ENCODE peak calls at places on chromosomes 5 and 9, in nine cellular contexts. One of them, this sample, is unnamed.

GRCh38 chr5:72295539-72295938 is 24.5 kb downstream of the MRPS27 start:
- DNase-seq in RPMI8226: no peak
- DNase-seq in H54: no peak
- DNase-seq in sciatic nerve: no peak
- DNase-seq in stimulated activated CD4-positive, alpha-beta T cell treated with anti-CD3 and anti-CD28 coated beads, TNF-alpha, amount 100 ng/mL, for 4 hours: no peak
- DNase-seq in NCI-H1092 treated with DMSO at 0.1 percent for 48 hours: no peak
- DNase-seq in mucosa of gallbladder: no peak
- DNase-seq in GM23338: no peak
- DNase-seq in H9: no peak
- DNase-seq in this sample: no peak

GRCh38 chr5:37619353-37619752 is 220.5 kb downstream of the GDNF start:
- DNase-seq in GM23338: no peak
- DNase-seq in sciatic nerve: no peak
- DNase-seq in RPMI8226: no peak
- DNase-seq in NCI-H1092 treated with DMSO at 0.1 percent for 48 hours: no peak
- DNase-seq in mucosa of gallbladder: no peak
- DNase-seq in stimulated activated CD4-positive, alpha-beta T cell treated with anti-CD3 and anti-CD28 coated beads, TNF-alpha, amount 100 ng/mL, for 4 hours: no peak
- DNase-seq in H54: no peak
- DNase-seq in H9: no peak
- DNase-seq in this sample: no peak

GRCh38 chr9:131807131-131807990 is 67.5 kb upstream of the RAPGEF1 start:
- DNase-seq in NCI-H1092 treated with DMSO at 0.1 percent for 48 hours: peak; percentile 51
- DNase-seq in stimulated activated CD4-positive, alpha-beta T cell treated with anti-CD3 and anti-CD28 coated beads, TNF-alpha, amount 100 ng/mL, for 4 hours: no peak
- DNase-seq in GM23338: peak; percentile 88
- DNase-seq in H54: no peak
- DNase-seq in mucosa of gallbladder: no peak
- DNase-seq in sciatic nerve: no peak
- DNase-seq in RPMI8226: peak; percentile 38
- DNase-seq in H9: peak; percentile 90
- DNase-seq in this sample: no peak

GRCh38 chr9:133044125-133044524 is 13.3 kb downstream of the GTF3C5 start:
- DNase-seq in mucosa of gallbladder: no peak
- DNase-seq in NCI-H1092 treated with DMSO at 0.1 percent for 48 hours: no peak
- DNase-seq in GM23338: no peak
- DNase-seq in RPMI8226: no peak
- DNase-seq in H54: no peak
- DNase-seq in stimulated activated CD4-positive, alpha-beta T cell treated with anti-CD3 and anti-CD28 coated beads, TNF-alpha, amount 100 ng/mL, for 4 hours: no peak
- DNase-seq in H9: no peak
- DNase-seq in sciatic nerve: no peak
- DNase-seq in this sample: no peak

GRCh38 chr5:174999581-174999980 is 275.2 kb downstream of the MSX2 start:
- DNase-seq in NCI-H1092 treated with DMSO at 0.1 percent for 48 hours: no peak
- DNase-seq in sciatic nerve: no peak
- DNase-seq in stimulated activated CD4-positive, alpha-beta T cell treated with anti-CD3 and anti-CD28 coated beads, TNF-alpha, amount 100 ng/mL, for 4 hours: no peak
- DNase-seq in mucosa of gallbladder: no peak
- DNase-seq in GM23338: no peak
- DNase-seq in H9: no peak
- DNase-seq in H54: no peak
- DNase-seq in RPMI8226: no peak
- DNase-seq in this sample: no peak

GRCh38 chr9:135223831-135224230 is 136.4 kb downstream of the OLFM1 start:
- DNase-seq in GM23338: no peak
- DNase-seq in sciatic nerve: no peak
- DNase-seq in H54: no peak
- DNase-seq in stimulated activated CD4-positive, alpha-beta T cell treated with anti-CD3 and anti-CD28 coated beads, TNF-alpha, amount 100 ng/mL, for 4 hours: no peak
- DNase-seq in NCI-H1092 treated with DMSO at 0.1 percent for 48 hours: no peak
- DNase-seq in mucosa of gallbladder: no peak
- DNase-seq in RPMI8226: no peak
- DNase-seq in H9: no peak
- DNase-seq in this sample: no peak

GRCh38 chr5:125412561-125413535 is 666.4 kb upstream of the ZNF608 start:
- DNase-seq in sciatic nerve: peak; percentile 72
- DNase-seq in GM23338: peak; percentile 85
- DNase-seq in stimulated activated CD4-positive, alpha-beta T cell treated with anti-CD3 and anti-CD28 coated beads, TNF-alpha, amount 100 ng/mL, for 4 hours: no peak
- DNase-seq in mucosa of gallbladder: peak; percentile 58
- DNase-seq in H9: peak; percentile 87
- DNase-seq in NCI-H1092 treated with DMSO at 0.1 percent for 48 hours: peak; percentile 84
- DNase-seq in RPMI8226: no peak
- DNase-seq in H54: peak; percentile 33
- DNase-seq in this sample: no peak

GRCh38 chr5:130978475-130978874 is 186.6 kb downstream of the HINT1 start:
- DNase-seq in NCI-H1092 treated with DMSO at 0.1 percent for 48 hours: no peak
- DNase-seq in RPMI8226: no peak
- DNase-seq in H9: no peak
- DNase-seq in sciatic nerve: no peak
- DNase-seq in H54: no peak
- DNase-seq in mucosa of gallbladder: no peak
- DNase-seq in GM23338: no peak
- DNase-seq in stimulated activated CD4-positive, alpha-beta T cell treated with anti-CD3 and anti-CD28 coated beads, TNF-alpha, amount 100 ng/mL, for 4 hours: no peak
- DNase-seq in this sample: peak; percentile 52

GRCh38 chr5:169583424-169584215 is at the start of gene SPDL1:
- DNase-seq in H54: peak; percentile 50
- DNase-seq in H9: peak; percentile 95
- DNase-seq in GM23338: peak; percentile 97
- DNase-seq in mucosa of gallbladder: peak; percentile 98
- DNase-seq in RPMI8226: peak; percentile 96
- DNase-seq in stimulated activated CD4-positive, alpha-beta T cell treated with anti-CD3 and anti-CD28 coated beads, TNF-alpha, amount 100 ng/mL, for 4 hours: peak; percentile 88
- DNase-seq in sciatic nerve: peak; percentile 97
- DNase-seq in NCI-H1092 treated with DMSO at 0.1 percent for 48 hours: peak; percentile 88
- DNase-seq in this sample: peak; percentile 88

GRCh38 chr5:125298711-125299379 is 552.4 kb upstream of the ZNF608 start:
- DNase-seq in NCI-H1092 treated with DMSO at 0.1 percent for 48 hours: no peak
- DNase-seq in H9: no peak
- DNase-seq in GM23338: no peak
- DNase-seq in stimulated activated CD4-positive, alpha-beta T cell treated with anti-CD3 and anti-CD28 coated beads, TNF-alpha, amount 100 ng/mL, for 4 hours: no peak
- DNase-seq in sciatic nerve: no peak
- DNase-seq in mucosa of gallbladder: no peak
- DNase-seq in H54: no peak
- DNase-seq in RPMI8226: no peak
- DNase-seq in this sample: no peak

GRCh38 chr5:41636605-41637004 is 126.2 kb upstream of the PLCXD3 start:
- DNase-seq in GM23338: peak; percentile 80
- DNase-seq in RPMI8226: peak; percentile 7
- DNase-seq in H54: peak; percentile 6
- DNase-seq in NCI-H1092 treated with DMSO at 0.1 percent for 48 hours: peak; percentile 41
- DNase-seq in stimulated activated CD4-positive, alpha-beta T cell treated with anti-CD3 and anti-CD28 coated beads, TNF-alpha, amount 100 ng/mL, for 4 hours: no peak
- DNase-seq in H9: peak; percentile 54
- DNase-seq in sciatic nerve: no peak
- DNase-seq in mucosa of gallbladder: no peak
- DNase-seq in this sample: no peak

GRCh38 chr5:134127376-134127861 is 12.9 kb downstream of the TCF7 start:
- DNase-seq in sciatic nerve: no peak
- DNase-seq in H9: no peak
- DNase-seq in mucosa of gallbladder: no peak
- DNase-seq in stimulated activated CD4-positive, alpha-beta T cell treated with anti-CD3 and anti-CD28 coated beads, TNF-alpha, amount 100 ng/mL, for 4 hours: no peak
- DNase-seq in RPMI8226: no peak
- DNase-seq in GM23338: no peak
- DNase-seq in NCI-H1092 treated with DMSO at 0.1 percent for 48 hours: no peak
- DNase-seq in H54: no peak
- DNase-seq in this sample: no peak

GRCh38 chr5:128637031-128637430 is 99.0 kb upstream of the FBN2 start:
- DNase-seq in stimulated activated CD4-positive, alpha-beta T cell treated with anti-CD3 and anti-CD28 coated beads, TNF-alpha, amount 100 ng/mL, for 4 hours: no peak
- DNase-seq in GM23338: no peak
- DNase-seq in NCI-H1092 treated with DMSO at 0.1 percent for 48 hours: no peak
- DNase-seq in sciatic nerve: no peak
- DNase-seq in RPMI8226: no peak
- DNase-seq in mucosa of gallbladder: no peak
- DNase-seq in H9: no peak
- DNase-seq in H54: no peak
- DNase-seq in this sample: no peak

GRCh38 chr5:74035521-74035937 is 409.5 kb downstream of the ARHGEF28 start:
- DNase-seq in H9: peak; percentile 46
- DNase-seq in RPMI8226: peak; percentile 45
- DNase-seq in stimulated activated CD4-positive, alpha-beta T cell treated with anti-CD3 and anti-CD28 coated beads, TNF-alpha, amount 100 ng/mL, for 4 hours: no peak
- DNase-seq in NCI-H1092 treated with DMSO at 0.1 percent for 48 hours: peak; percentile 41
- DNase-seq in GM23338: peak; percentile 68
- DNase-seq in sciatic nerve: no peak
- DNase-seq in mucosa of gallbladder: peak; percentile 27
- DNase-seq in H54: no peak
- DNase-seq in this sample: peak; percentile 72

GRCh38 chr5:157342822-157343402 is 77.0 kb downstream of the CYFIP2 start:
- DNase-seq in stimulated activated CD4-positive, alpha-beta T cell treated with anti-CD3 and anti-CD28 coated beads, TNF-alpha, amount 100 ng/mL, for 4 hours: no peak
- DNase-seq in H54: peak; percentile 58
- DNase-seq in GM23338: peak; percentile 68
- DNase-seq in mucosa of gallbladder: peak; percentile 22
- DNase-seq in NCI-H1092 treated with DMSO at 0.1 percent for 48 hours: no peak
- DNase-seq in RPMI8226: peak; percentile 36
- DNase-seq in H9: peak; percentile 63
- DNase-seq in sciatic nerve: no peak
- DNase-seq in this sample: no peak